ENCODE peak calls at places on chromosomes 2 and 18, in six cellular contexts. E is H1, B is GM12878, T is SK-N-SH, M is HCT116, Q is K562. N is an unnamed sample.

GRCh38 chr2:179444056-179444455 is 179.4 kb upstream of the SESTD1 start:
- DNase-seq in E (no peak), M (no peak), B (no peak), T (no peak), Q (no peak), N (no peak)

GRCh38 chr2:57460875-57461274 is 585.7 kb upstream of the VRK2 start:
- DNase-seq in T (no peak), B (no peak), M (no peak), Q (no peak), E (no peak), N (no peak)

GRCh38 chr2:96423866-96424265 is 81.3 kb downstream of the NEURL3 start:
- DNase-seq in B (no peak), E (no peak), T (no peak), M (no peak), Q (no peak), N (no peak)

GRCh38 chr2:207505728-207506127 is 24.0 kb upstream of the CREB1 start:
- DNase-seq in B (no peak), T (no peak), E (no peak), Q (no peak), M (no peak), N (no peak)

GRCh38 chr2:79910643-79911042 is 393.9 kb downstream of the LRRTM1 start:
- DNase-seq in T (peak), Q (no peak), E (no peak), M (no peak), B (no peak), N (no peak)

GRCh38 chr18:77000527-77000926 is 132.1 kb downstream of the MBP start:
- DNase-seq in T (peak), M (no peak), B (no peak), Q (peak), E (no peak), N (peak)

GRCh38 chr18:73235491-73235890 is 367.7 kb upstream of the NETO1 start:
- DNase-seq in T (no peak), E (peak), M (no peak), Q (no peak), B (peak), N (no peak)

GRCh38 chr2:200136655-200137054 is 169.8 kb upstream of the SPATS2L start:
- DNase-seq in T (no peak), Q (no peak), E (no peak), M (no peak), B (no peak), N (no peak)

GRCh38 chr18:58385472-58385871 is 243.4 kb downstream of the ALPK2 start:
- DNase-seq in Q (no peak), E (no peak), B (no peak), M (no peak), T (no peak), N (no peak)

GRCh38 chr2:49045083-49045482 is 109.2 kb downstream of the FSHR start:
- DNase-seq in B (no peak), T (no peak), Q (no peak), M (no peak), E (no peak), N (no peak)

GRCh38 chr18:75183524-75183923 is 25.4 kb downstream of the PTGR3 start:
- DNase-seq in E (no peak), B (no peak), T (no peak), M (peak), Q (no peak), N (no peak)

GRCh38 chr2:240460243-240460630 is 24.8 kb downstream of the GPC1 start:
- DNase-seq in T (no peak), B (no peak), E (no peak), Q (no peak), M (no peak), N (no peak)

GRCh38 chr2:151711025-151711424 is 23.3 kb downstream of the NEB start:
- DNase-seq in Q (no peak), E (no peak), B (no peak), T (no peak), M (no peak), N (no peak)

GRCh38 chr2:227456772-227457171 is 15.2 kb upstream of the AGFG1 start:
- DNase-seq in M (no peak), Q (no peak), B (no peak), E (no peak), T (no peak), N (no peak)
- TF ChIP-seq JUND in M (no peak), Q (no peak), B (no peak), E (no peak), T (no peak), N (no peak)

GRCh38 chr18:43525149-43525548 is 247.9 kb upstream of the SYT4 start:
- DNase-seq in M (no peak), B (no peak), Q (no peak), E (no peak), T (peak), N (no peak)
- TF ChIP-seq JUND in M (no peak), B (no peak), Q (no peak), E (no peak), T (no peak), N (no peak)

GRCh38 chr2:99775585-99775984 is 285.8 kb upstream of the REV1 start:
- DNase-seq in Q (no peak), E (no peak), B (no peak), T (no peak), M (no peak), N (no peak)
- TF ChIP-seq JUND in Q (no peak), E (no peak), B (no peak), T (no peak), M (no peak), N (no peak)

GRCh38 chr18:62781893-62782292 is 66.6 kb downstream of the PHLPP1 start:
- DNase-seq in B (no peak), E (no peak), M (no peak), Q (no peak), T (no peak), N (peak)
- TF ChIP-seq JUND in B (no peak), E (no peak), M (no peak), Q (no peak), T (peak), N (no peak)

GRCh38 chr2:54060000-54060399 is 55.4 kb upstream of the ACYP2 start:
- DNase-seq in T (no peak), E (no peak), B (no peak), Q (no peak), M (no peak), N (no peak)
- TF ChIP-seq JUND in T (no peak), E (no peak), B (no peak), Q (no peak), M (no peak), N (no peak)